ENCODE peak calls at places on chromosomes 6 and 20, in seven cellular contexts. R is IMR-90; Z is bronchial epithelial cell; G is Kasumi-1; W is stimulated activated CD4-positive, alpha-beta T cell treated with anti-CD3 and anti-CD28 coated beads, Interleukin-12 subunit alpha, Interleukin-12 subunit beta, amount 100 ng/mL, for 48 hours; A is T47D; Q is left ventricle myocardium inferior. X is an unnamed sample.

GRCh38 chr20:59307270-59307669 is 6.9 kb downstream of the EDN3 start:
- DNase-seq in R (no peak), A (no peak), W (no peak), Z (no peak), G (no peak), Q (no peak), X (no peak)

GRCh38 chr20:4439461-4439860 is 282.2 kb upstream of the PRND start:
- DNase-seq in G (no peak), Q (no peak), Z (no peak), R (no peak), A (no peak), W (no peak), X (no peak)

GRCh38 chr20:44594730-44595129 is 12.4 kb downstream of the PKIG start:
- DNase-seq in W (no peak), G (no peak), Q (peak), Z (peak), R (peak), A (no peak), X (peak)

GRCh38 chr20:63060057-63060991 is 53.6 kb upstream of the BHLHE23 start:
- DNase-seq in W (no peak), G (no peak), Q (peak), A (no peak), Z (no peak), R (peak), X (no peak)

GRCh38 chr6:130961148-130961547 is 101.9 kb downstream of the EPB41L2 start:
- DNase-seq in R (no peak), Q (no peak), G (no peak), A (no peak), Z (no peak), W (no peak), X (no peak)

GRCh38 chr6:122405417-122405816 is 6.0 kb downstream of the HSF2 start:
- DNase-seq in W (no peak), Z (peak), A (no peak), R (peak), Q (no peak), G (no peak), X (no peak)

GRCh38 chr6:10073326-10073725 is 341.5 kb downstream of the TFAP2A start:
- DNase-seq in W (no peak), G (no peak), A (no peak), R (no peak), Z (no peak), Q (no peak), X (no peak)

GRCh38 chr6:3731700-3732099 is 19.8 kb downstream of the PXDC1 start:
- DNase-seq in Q (no peak), G (no peak), R (no peak), W (no peak), A (no peak), Z (no peak), X (no peak)

GRCh38 chr6:168155821-168156741 is 77.1 kb upstream of the FRMD1 start:
- DNase-seq in G (no peak), W (no peak), R (no peak), Z (no peak), Q (no peak), A (no peak), X (no peak)

GRCh38 chr6:16544006-16544405 is 217.3 kb downstream of the ATXN1 start:
- DNase-seq in Q (peak), A (no peak), R (peak), G (no peak), Z (no peak), W (no peak), X (no peak)

GRCh38 chr6:143193571-143194094 is 132.9 kb downstream of the AIG1 start:
- DNase-seq in G (no peak), R (no peak), W (no peak), Z (no peak), A (no peak), Q (no peak), X (no peak)

GRCh38 chr6:151763938-151764680 is 43.4 kb upstream of the ESR1 start:
- DNase-seq in Q (peak), Z (peak), R (peak), W (peak), A (peak), G (peak), X (peak)

GRCh38 chr20:59299961-59300340 is 460 bp upstream of the EDN3 start:
- DNase-seq in W (no peak), Q (no peak), A (no peak), G (no peak), R (no peak), Z (no peak), X (no peak)

GRCh38 chr6:56840467-56841371 is 114.2 kb upstream of the BEND6 start:
- DNase-seq in W (no peak), Q (no peak), G (no peak), Z (peak), R (peak), A (no peak), X (no peak)

GRCh38 chr6:41191569-41191968 is 9.4 kb downstream of the TREML2 start:
- DNase-seq in Z (no peak), A (no peak), G (peak), R (no peak), W (peak), Q (peak), X (peak)

GRCh38 chr20:17835941-17836861 is 132.4 kb downstream of the SNX5 start:
- DNase-seq in Z (no peak), R (peak), A (no peak), W (no peak), Q (peak), G (no peak), X (no peak)

GRCh38 chr6:3773696-3774298 is 22.3 kb upstream of the PXDC1 start:
- DNase-seq in A (no peak), Z (peak), W (no peak), G (no peak), R (no peak), Q (peak), X (no peak)

GRCh38 chr6:149941583-149942460 is at the start of gene ULBP2:
- DNase-seq in R (peak), W (peak), Z (peak), G (peak), Q (peak), A (peak), X (peak)

GRCh38 chr6:25963426-25964123 is 973 bp downstream of the TRIM38 start:
- DNase-seq in Z (peak), W (no peak), Q (no peak), G (peak), R (peak), A (no peak), X (no peak)

GRCh38 chr20:7152071-7152470 is 384.6 kb downstream of the BMP2 start:
- DNase-seq in W (no peak), A (no peak), Z (peak), Q (no peak), R (no peak), G (no peak), X (no peak)

GRCh38 chr6:134182528-134182927 is 130.1 kb upstream of the SLC2A12 start:
- DNase-seq in R (no peak), A (no peak), G (no peak), W (no peak), Q (no peak), Z (no peak), X (no peak)

GRCh38 chr6:169857343-169858292 is 106.2 kb downstream of the ERMARD start:
- DNase-seq in Q (no peak), W (no peak), Z (no peak), A (no peak), G (no peak), R (no peak), X (no peak)

GRCh38 chr6:130928993-130929678 is 101.9 kb downstream of the SMLR1 start:
- DNase-seq in Z (no peak), W (no peak), G (no peak), R (peak), Q (no peak), A (no peak), X (no peak)

GRCh38 chr6:149443411-149444181 is 41.2 kb downstream of the ZC3H12D start:
- DNase-seq in Z (no peak), R (peak), Q (no peak), W (no peak), A (no peak), G (no peak), X (no peak)

GRCh38 chr6:53845290-53846073 is 50.7 kb downstream of the LRRC1 start:
- DNase-seq in W (no peak), A (no peak), G (no peak), R (no peak), Q (no peak), Z (no peak), X (no peak)

GRCh38 chr6:22605736-22606135 is 36.4 kb downstream of the HDGFL1 start:
- DNase-seq in W (no peak), A (no peak), Q (no peak), G (no peak), Z (peak), R (peak), X (no peak)

GRCh38 chr20:48098099-48098498 is 312.8 kb upstream of the SULF2 start:
- DNase-seq in R (no peak), A (no peak), G (no peak), W (no peak), Z (no peak), Q (no peak), X (no peak)

GRCh38 chr6:124738496-124738895 is 223.7 kb upstream of the RNF217 start:
- DNase-seq in Z (no peak), G (no peak), R (no peak), A (no peak), Q (no peak), W (no peak), X (no peak)

GRCh38 chr20:4153251-4153650 is 137.9 kb upstream of the RNF24 start:
- DNase-seq in Q (no peak), Z (no peak), G (no peak), W (no peak), A (no peak), R (no peak), X (no peak)

GRCh38 chr6:294656-295565 is 2.6 kb downstream of the DUSP22 start:
- DNase-seq in W (no peak), A (no peak), Z (peak), R (no peak), Q (no peak), G (no peak), X (no peak)

GRCh38 chr6:75551367-75551952 is 50.2 kb upstream of the SENP6 start:
- DNase-seq in R (no peak), Q (no peak), Z (no peak), A (no peak), W (no peak), G (no peak), X (no peak)

GRCh38 chr6:136923116-136923953 is 1.2 kb downstream of the SLC35D3 start:
- DNase-seq in Q (no peak), A (no peak), W (no peak), R (no peak), Z (no peak), G (no peak), X (peak)

GRCh38 chr6:144662812-144663211 is 377.7 kb downstream of the UTRN start:
- DNase-seq in G (no peak), A (no peak), Z (peak), R (no peak), W (no peak), Q (no peak), X (no peak)

GRCh38 chr6:5506575-5506974 is 245.3 kb downstream of the FARS2 start:
- DNase-seq in Q (no peak), G (no peak), W (no peak), R (no peak), Z (no peak), A (no peak), X (no peak)

GRCh38 chr6:43803783-43804549 is 34.0 kb downstream of the VEGFA start:
- DNase-seq in Q (no peak), A (no peak), R (peak), Z (peak), G (no peak), W (no peak), X (no peak)

GRCh38 chr6:167306401-167306998 is 15.4 kb downstream of the UNC93A start:
- DNase-seq in W (no peak), Z (peak), G (no peak), A (no peak), R (no peak), Q (no peak), X (no peak)

X was measured in activated naive CD8-positive, alpha-beta T cell treated with anti-CD3 and anti-CD28 coated beads, Interleukin-2, amount 50 U/mL, for 24 hours.